ENCODE peak calls at places on chromosomes 5 and 9, in seven cellular contexts. One of them, this sample, is unnamed. For H3K9me3, the result is how much of the 10 kb centered on the place peaks cover.

GRCh38 chr9:79639354-79639753 is 67.6 kb downstream of the TLE4 start:
- DNase-seq in naive thymus-derived CD4-positive, alpha-beta T cell: no peak
- DNase-seq in CD8-positive, alpha-beta memory T cell: no peak
- DNase-seq in GM23248: peak
- DNase-seq in tibial nerve: no peak
- DNase-seq in heart left ventricle: no peak
- DNase-seq in lung: no peak
- DNase-seq in this sample: no peak

GRCh38 chr5:119383008-119383407 is 27.2 kb downstream of the TNFAIP8 start:
- DNase-seq in naive thymus-derived CD4-positive, alpha-beta T cell: no peak
- DNase-seq in CD8-positive, alpha-beta memory T cell: no peak
- DNase-seq in GM23248: no peak
- DNase-seq in tibial nerve: no peak
- DNase-seq in heart left ventricle: no peak
- DNase-seq in lung: no peak
- DNase-seq in this sample: no peak

GRCh38 chr5:55421074-55421529 is 113.3 kb downstream of the MTREX start:
- DNase-seq in naive thymus-derived CD4-positive, alpha-beta T cell: no peak
- DNase-seq in CD8-positive, alpha-beta memory T cell: no peak
- DNase-seq in GM23248: peak
- DNase-seq in tibial nerve: no peak
- DNase-seq in heart left ventricle: no peak
- DNase-seq in lung: no peak
- DNase-seq in this sample: no peak

GRCh38 chr9:93590609-93591234 is 14.3 kb downstream of the PHF2 start:
- DNase-seq in naive thymus-derived CD4-positive, alpha-beta T cell: no peak
- DNase-seq in CD8-positive, alpha-beta memory T cell: no peak
- DNase-seq in GM23248: no peak
- DNase-seq in tibial nerve: no peak
- DNase-seq in heart left ventricle: no peak
- DNase-seq in lung: peak
- DNase-seq in this sample: no peak

GRCh38 chr9:4630836-4631235 is 31.3 kb upstream of the PLPP6 start:
- DNase-seq in naive thymus-derived CD4-positive, alpha-beta T cell: no peak
- DNase-seq in CD8-positive, alpha-beta memory T cell: no peak
- DNase-seq in GM23248: peak
- DNase-seq in tibial nerve: no peak
- DNase-seq in heart left ventricle: no peak
- DNase-seq in lung: no peak
- DNase-seq in this sample: no peak

GRCh38 chr9:12771891-12772290 is 2.9 kb upstream of the LURAP1L start:
- DNase-seq in naive thymus-derived CD4-positive, alpha-beta T cell: no peak
- DNase-seq in CD8-positive, alpha-beta memory T cell: no peak
- DNase-seq in GM23248: peak
- DNase-seq in tibial nerve: no peak
- DNase-seq in heart left ventricle: no peak
- DNase-seq in lung: no peak
- DNase-seq in this sample: no peak

GRCh38 chr5:72301557-72301956 is 18.5 kb downstream of the MRPS27 start:
- DNase-seq in naive thymus-derived CD4-positive, alpha-beta T cell: no peak
- DNase-seq in CD8-positive, alpha-beta memory T cell: no peak
- DNase-seq in GM23248: no peak
- DNase-seq in tibial nerve: no peak
- DNase-seq in heart left ventricle: no peak
- DNase-seq in lung: no peak
- DNase-seq in this sample: no peak

GRCh38 chr9:69546265-69546664 is 125.9 kb downstream of the APBA1 start:
- DNase-seq in naive thymus-derived CD4-positive, alpha-beta T cell: no peak
- DNase-seq in CD8-positive, alpha-beta memory T cell: no peak
- DNase-seq in GM23248: peak
- DNase-seq in tibial nerve: no peak
- DNase-seq in heart left ventricle: no peak
- DNase-seq in lung: no peak
- DNase-seq in this sample: no peak

GRCh38 chr9:7907636-7908195 is 108.1 kb upstream of the DMAC1 start:
- DNase-seq in naive thymus-derived CD4-positive, alpha-beta T cell: no peak
- DNase-seq in CD8-positive, alpha-beta memory T cell: no peak
- DNase-seq in GM23248: no peak
- DNase-seq in tibial nerve: no peak
- DNase-seq in heart left ventricle: no peak
- DNase-seq in lung: no peak
- DNase-seq in this sample: no peak

GRCh38 chr5:11385901-11386293 is 518.3 kb downstream of the CTNND2 start:
- DNase-seq in naive thymus-derived CD4-positive, alpha-beta T cell: no peak
- DNase-seq in CD8-positive, alpha-beta memory T cell: no peak
- DNase-seq in GM23248: no peak
- DNase-seq in tibial nerve: no peak
- DNase-seq in heart left ventricle: no peak
- DNase-seq in lung: no peak
- DNase-seq in this sample: no peak

GRCh38 chr5:178883815-178884430 is 11.8 kb upstream of the ZFP2 start:
- DNase-seq in naive thymus-derived CD4-positive, alpha-beta T cell: no peak
- DNase-seq in CD8-positive, alpha-beta memory T cell: no peak
- DNase-seq in GM23248: no peak
- DNase-seq in tibial nerve: no peak
- DNase-seq in heart left ventricle: no peak
- DNase-seq in lung: no peak
- DNase-seq in this sample: no peak

GRCh38 chr5:150394103-150394502 is 18.6 kb downstream of the CD74 start:
- DNase-seq in naive thymus-derived CD4-positive, alpha-beta T cell: no peak
- DNase-seq in CD8-positive, alpha-beta memory T cell: no peak
- DNase-seq in GM23248: peak
- DNase-seq in tibial nerve: no peak
- DNase-seq in heart left ventricle: no peak
- DNase-seq in lung: no peak
- DNase-seq in this sample: no peak

GRCh38 chr5:64505769-64506566 is at the start of gene RGS7BP:
- DNase-seq in naive thymus-derived CD4-positive, alpha-beta T cell: no peak
- DNase-seq in CD8-positive, alpha-beta memory T cell: no peak
- DNase-seq in GM23248: peak
- DNase-seq in tibial nerve: no peak
- DNase-seq in heart left ventricle: peak
- DNase-seq in lung: no peak
- DNase-seq in this sample: peak

GRCh38 chr5:23007226-23007625 is 154.1 kb upstream of the CDH12 start:
- DNase-seq in naive thymus-derived CD4-positive, alpha-beta T cell: no peak
- DNase-seq in CD8-positive, alpha-beta memory T cell: no peak
- DNase-seq in GM23248: no peak
- DNase-seq in tibial nerve: no peak
- DNase-seq in heart left ventricle: no peak
- DNase-seq in lung: no peak
- DNase-seq in this sample: peak

DNA sequence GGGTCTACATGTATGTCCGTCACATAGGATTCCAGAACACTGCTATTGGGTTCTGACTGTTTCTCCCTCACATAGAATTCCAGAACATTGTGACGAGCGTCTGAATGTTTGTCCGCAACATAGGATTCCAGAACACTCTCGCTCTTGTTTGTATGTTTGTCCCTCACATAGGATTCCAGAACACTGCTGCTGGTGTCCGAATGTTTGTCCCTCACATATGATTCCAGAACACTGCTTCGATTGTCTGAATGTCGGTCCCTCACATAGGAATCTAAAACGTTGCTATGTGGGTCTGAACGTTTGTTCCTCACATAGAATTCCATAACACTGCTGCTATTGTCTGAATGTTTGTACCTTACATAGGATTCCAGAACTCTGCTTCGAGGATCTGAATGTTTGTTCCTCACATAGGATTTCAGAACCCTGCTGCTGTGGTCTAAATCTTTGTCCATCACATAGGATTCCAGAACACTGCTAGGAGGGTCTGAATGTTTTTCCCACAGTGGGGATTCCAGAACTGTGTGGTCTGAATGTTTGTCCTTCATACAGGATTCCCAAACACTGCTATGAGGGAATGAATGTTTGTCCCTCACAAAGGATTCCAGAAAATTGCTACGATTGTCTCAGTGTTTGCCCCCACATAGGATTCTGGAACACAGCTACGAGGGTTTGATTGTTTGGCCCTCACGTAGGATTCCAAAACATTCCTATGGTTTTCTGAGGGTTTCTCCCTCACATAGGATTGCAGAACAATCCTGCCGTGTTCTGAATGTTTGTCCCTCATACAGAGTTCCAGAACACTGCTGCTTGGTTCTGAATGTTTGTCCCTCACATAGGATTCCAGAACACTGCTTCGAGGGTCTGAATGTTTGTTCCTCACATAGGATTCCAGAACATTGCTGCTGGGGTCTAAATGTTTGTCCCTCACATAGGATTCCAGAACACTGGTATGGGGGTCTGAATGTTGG is 220.5 kb downstream of the FOXD4L6 start:
- DNase-seq in naive thymus-derived CD4-positive, alpha-beta T cell: no peak
- DNase-seq in CD8-positive, alpha-beta memory T cell: no peak
- DNase-seq in GM23248: no peak
- DNase-seq in tibial nerve: no peak
- DNase-seq in heart left ventricle: no peak
- DNase-seq in lung: no peak
- DNase-seq in this sample: no peak
- H3K9me3 ChIP-seq in naive thymus-derived CD4-positive, alpha-beta T cell: half or more
- H3K9me3 ChIP-seq in CD8-positive, alpha-beta memory T cell: half or more
- H3K9me3 ChIP-seq in GM23248: under half
- H3K9me3 ChIP-seq in tibial nerve: half or more
- H3K9me3 ChIP-seq in heart left ventricle: half or more
- H3K9me3 ChIP-seq in lung: half or more
- H3K9me3 ChIP-seq in this sample: under half

GRCh38 chr5:141319202-141319601 is 1.4 kb downstream of the TAF7 start:
- DNase-seq in naive thymus-derived CD4-positive, alpha-beta T cell: no peak
- DNase-seq in CD8-positive, alpha-beta memory T cell: no peak
- DNase-seq in GM23248: peak
- DNase-seq in tibial nerve: no peak
- DNase-seq in heart left ventricle: no peak
- DNase-seq in lung: no peak
- DNase-seq in this sample: no peak
- H3K9me3 ChIP-seq in naive thymus-derived CD4-positive, alpha-beta T cell: half or more
- H3K9me3 ChIP-seq in CD8-positive, alpha-beta memory T cell: half or more
- H3K9me3 ChIP-seq in GM23248: under half
- H3K9me3 ChIP-seq in tibial nerve: half or more
- H3K9me3 ChIP-seq in heart left ventricle: half or more
- H3K9me3 ChIP-seq in lung: under half
- H3K9me3 ChIP-seq in this sample: under half

GRCh38 chr5:114935490-114935889 is 234.2 kb downstream of the TRIM36 start:
- DNase-seq in naive thymus-derived CD4-positive, alpha-beta T cell: no peak
- DNase-seq in CD8-positive, alpha-beta memory T cell: no peak
- DNase-seq in GM23248: no peak
- DNase-seq in tibial nerve: no peak
- DNase-seq in heart left ventricle: no peak
- DNase-seq in lung: no peak
- DNase-seq in this sample: no peak

DNA sequence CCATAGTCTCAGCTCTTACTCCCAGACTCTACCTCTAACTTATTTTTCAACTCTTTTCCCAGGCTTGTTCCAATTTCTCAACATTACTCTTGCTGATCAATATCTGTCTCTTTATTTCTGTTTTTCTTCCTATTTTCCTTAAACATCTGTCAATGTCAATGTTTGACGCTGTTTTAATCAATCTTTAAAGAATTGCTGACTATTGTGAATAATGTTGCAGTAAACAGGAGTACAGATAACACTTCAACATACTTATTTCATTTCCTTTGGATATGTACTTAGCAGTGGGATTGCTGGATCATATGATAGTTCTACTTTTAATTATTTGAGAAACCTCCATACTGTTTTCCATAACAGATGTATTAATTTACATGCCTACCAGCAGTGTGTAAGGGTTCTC is 229.0 kb downstream of the TRIM36 start:
- DNase-seq in naive thymus-derived CD4-positive, alpha-beta T cell: no peak
- DNase-seq in CD8-positive, alpha-beta memory T cell: no peak
- DNase-seq in GM23248: no peak
- DNase-seq in tibial nerve: no peak
- DNase-seq in heart left ventricle: no peak
- DNase-seq in lung: no peak
- DNase-seq in this sample: no peak
- H3K9me3 ChIP-seq in naive thymus-derived CD4-positive, alpha-beta T cell: under half
- H3K9me3 ChIP-seq in CD8-positive, alpha-beta memory T cell: under half
- H3K9me3 ChIP-seq in GM23248: under half
- H3K9me3 ChIP-seq in tibial nerve: under half
- H3K9me3 ChIP-seq in heart left ventricle: under half
- H3K9me3 ChIP-seq in lung: under half
- H3K9me3 ChIP-seq in this sample: under half

GRCh38 chr5:94545870-94546625 is 72.4 kb downstream of the KIAA0825 start:
- DNase-seq in naive thymus-derived CD4-positive, alpha-beta T cell: no peak
- DNase-seq in CD8-positive, alpha-beta memory T cell: no peak
- DNase-seq in GM23248: no peak
- DNase-seq in tibial nerve: no peak
- DNase-seq in heart left ventricle: no peak
- DNase-seq in lung: peak
- DNase-seq in this sample: no peak

GRCh38 chr5:94544784-94545318 is 73.6 kb downstream of the KIAA0825 start:
- DNase-seq in naive thymus-derived CD4-positive, alpha-beta T cell: no peak
- DNase-seq in CD8-positive, alpha-beta memory T cell: no peak
- DNase-seq in GM23248: no peak
- DNase-seq in tibial nerve: no peak
- DNase-seq in heart left ventricle: no peak
- DNase-seq in lung: no peak
- DNase-seq in this sample: no peak

GRCh38 chr5:94538260-94538659 is 80.1 kb downstream of the KIAA0825 start:
- DNase-seq in naive thymus-derived CD4-positive, alpha-beta T cell: no peak
- DNase-seq in CD8-positive, alpha-beta memory T cell: no peak
- DNase-seq in GM23248: no peak
- DNase-seq in tibial nerve: no peak
- DNase-seq in heart left ventricle: no peak
- DNase-seq in lung: no peak
- DNase-seq in this sample: no peak

GRCh38 chr5:94540856-94541494 is 77.4 kb downstream of the KIAA0825 start:
- DNase-seq in naive thymus-derived CD4-positive, alpha-beta T cell: no peak
- DNase-seq in CD8-positive, alpha-beta memory T cell: no peak
- DNase-seq in GM23248: no peak
- DNase-seq in tibial nerve: no peak
- DNase-seq in heart left ventricle: no peak
- DNase-seq in lung: no peak
- DNase-seq in this sample: no peak

GRCh38 chr5:94544031-94544650 is 74.3 kb downstream of the KIAA0825 start:
- DNase-seq in naive thymus-derived CD4-positive, alpha-beta T cell: no peak
- DNase-seq in CD8-positive, alpha-beta memory T cell: no peak
- DNase-seq in GM23248: peak
- DNase-seq in tibial nerve: no peak
- DNase-seq in heart left ventricle: no peak
- DNase-seq in lung: no peak
- DNase-seq in this sample: no peak
- H3K9me3 ChIP-seq in naive thymus-derived CD4-positive, alpha-beta T cell: under half
- H3K9me3 ChIP-seq in CD8-positive, alpha-beta memory T cell: under half
- H3K9me3 ChIP-seq in GM23248: under half
- H3K9me3 ChIP-seq in tibial nerve: under half
- H3K9me3 ChIP-seq in heart left ventricle: under half
- H3K9me3 ChIP-seq in lung: under half
- H3K9me3 ChIP-seq in this sample: under half

GRCh38 chr5:43750809-43751208 is 147.8 kb downstream of the NNT start:
- DNase-seq in naive thymus-derived CD4-positive, alpha-beta T cell: no peak
- DNase-seq in CD8-positive, alpha-beta memory T cell: no peak
- DNase-seq in GM23248: no peak
- DNase-seq in tibial nerve: no peak
- DNase-seq in heart left ventricle: no peak
- DNase-seq in lung: no peak
- DNase-seq in this sample: no peak
- H3K9me3 ChIP-seq in naive thymus-derived CD4-positive, alpha-beta T cell: under half
- H3K9me3 ChIP-seq in CD8-positive, alpha-beta memory T cell: under half
- H3K9me3 ChIP-seq in GM23248: under half
- H3K9me3 ChIP-seq in tibial nerve: under half
- H3K9me3 ChIP-seq in heart left ventricle: under half
- H3K9me3 ChIP-seq in lung: under half
- H3K9me3 ChIP-seq in this sample: under half

GRCh38 chr9:976258-976804 is at the start of gene DMRT3:
- DNase-seq in naive thymus-derived CD4-positive, alpha-beta T cell: no peak
- DNase-seq in CD8-positive, alpha-beta memory T cell: no peak
- DNase-seq in GM23248: peak
- DNase-seq in tibial nerve: no peak
- DNase-seq in heart left ventricle: no peak
- DNase-seq in lung: no peak
- DNase-seq in this sample: peak
- H3K9me3 ChIP-seq in naive thymus-derived CD4-positive, alpha-beta T cell: under half
- H3K9me3 ChIP-seq in CD8-positive, alpha-beta memory T cell: under half
- H3K9me3 ChIP-seq in GM23248: under half
- H3K9me3 ChIP-seq in tibial nerve: under half
- H3K9me3 ChIP-seq in heart left ventricle: under half
- H3K9me3 ChIP-seq in lung: under half
- H3K9me3 ChIP-seq in this sample: under half